ENCODE peak calls at places on chromosome 19, in eight cellular contexts. Q is H1, N is heart right ventricle, I is endothelial cell, V is fibroblast of lung, L is HFFc6, X is IMR-90, M is fibroblast of mammary gland. U is an unnamed sample.
A peak's percentile ranks its signal among the peaks of the same experiment; 100 is the strongest.

GRCh38 chr19:7799640-7800355 is 30.2 kb upstream of the EVI5L start:
- DNase-seq in L (peak; percentile 78), V (peak; percentile 55), N (peak; percentile 73), M (peak; percentile 75), X (peak; percentile 81), Q (peak; percentile 41), I (peak; percentile 82), U (peak; percentile 78)

GRCh38 chr19:35249146-35249847 is 495 bp downstream of the LSR start:
- DNase-seq in Q (no peak), M (no peak), I (no peak), N (no peak), V (no peak), L (no peak), X (no peak), U (no peak)

GRCh38 chr19:8083141-8083540 is 30.6 kb downstream of the CCL25 start:
- DNase-seq in Q (no peak), L (no peak), N (no peak), I (no peak), M (no peak), V (no peak), X (no peak), U (no peak)

GRCh38 chr19:53867225-53868090 is at the start of gene MYADM:
- DNase-seq in X (peak; percentile 97), L (peak; percentile 99), M (peak; percentile 97), I (peak; percentile 100), N (peak; percentile 99), Q (peak; percentile 96), V (peak; percentile 97), U (peak; percentile 99)

GRCh38 chr19:17296278-17296677 is 6.9 kb downstream of the ABHD8 start:
- DNase-seq in X (peak; percentile 36), L (peak; percentile 59), M (peak; percentile 30), N (no peak), I (no peak), V (peak; percentile 51), Q (no peak), U (no peak)

GRCh38 chr19:45380107-45380506 is 9.7 kb upstream of the ERCC2 start:
- DNase-seq in X (no peak), M (no peak), V (no peak), L (no peak), N (no peak), Q (no peak), I (no peak), U (no peak)

GRCh38 chr19:8221161-8221560 is 12.0 kb downstream of the CERS4 start:
- DNase-seq in N (no peak), X (no peak), I (no peak), V (no peak), M (no peak), L (no peak), Q (no peak), U (no peak)

GRCh38 chr19:37342753-37343152 is 28.1 kb upstream of the ZNF527 start:
- DNase-seq in V (no peak), L (no peak), X (no peak), I (no peak), M (peak; percentile 5), N (no peak), Q (no peak), U (no peak)

GRCh38 chr19:5790573-5791520 is at the start of gene DUS3L:
- DNase-seq in M (peak; percentile 98), X (peak; percentile 98), I (peak; percentile 92), L (peak; percentile 97), Q (peak; percentile 94), V (peak; percentile 98), N (peak; percentile 96), U (peak; percentile 98)
- TF ChIP-seq CTCF in M (no peak), X (no peak), I (no peak), L (no peak), Q (no peak), V (no peak), N (no peak), U (no peak)

GRCh38 chr19:47377801-47378200 is 28.7 kb downstream of the DHX34 start:
- DNase-seq in L (no peak), I (no peak), M (no peak), Q (no peak), X (no peak), V (no peak), N (no peak), U (no peak)
- TF ChIP-seq CTCF in L (no peak), I (no peak), M (no peak), Q (no peak), X (no peak), V (no peak), N (no peak), U (no peak)

GRCh38 chr19:47886010-47886559 is at the start of gene SULT2A1:
- DNase-seq in M (no peak), X (no peak), V (no peak), I (no peak), N (no peak), Q (no peak), L (no peak), U (no peak)
- TF ChIP-seq CTCF in M (no peak), X (no peak), V (no peak), I (no peak), N (no peak), Q (no peak), L (no peak), U (no peak)

GRCh38 chr19:6425732-6426686 is 1.4 kb upstream of the KHSRP start:
- DNase-seq in X (no peak), V (no peak), N (no peak), M (no peak), Q (no peak), L (no peak), I (no peak), U (no peak)
- TF ChIP-seq CTCF in X (no peak), V (no peak), N (peak; percentile 7), M (no peak), Q (peak; percentile 31), L (peak; percentile 33), I (no peak), U (no peak)

DNA sequence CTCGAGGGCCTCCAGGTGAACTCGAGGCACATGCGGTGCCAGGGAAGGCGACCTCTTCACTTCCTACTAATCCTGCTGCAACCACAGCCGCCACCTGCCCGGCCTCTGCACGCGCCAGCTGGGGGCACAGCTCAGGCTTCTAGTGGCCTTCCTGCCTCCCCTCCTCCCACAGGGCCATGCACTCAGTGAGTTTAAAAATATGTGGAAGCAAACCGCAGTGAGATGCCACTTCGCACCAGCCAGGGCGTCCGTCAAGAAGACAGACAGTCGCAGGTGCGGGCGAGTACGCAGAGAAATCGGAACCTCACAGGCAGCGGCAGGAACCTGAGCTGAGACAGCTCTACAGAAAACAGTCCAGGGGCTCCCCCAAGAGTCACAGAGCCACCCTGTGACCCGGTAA is 10.4 kb downstream of the LMNB2 start:
- DNase-seq in I (no peak), L (no peak), V (peak; percentile 10), N (no peak), X (no peak), Q (no peak), M (no peak), U (no peak)
- TF ChIP-seq CTCF in I (no peak), L (no peak), V (no peak), N (no peak), X (no peak), Q (no peak), M (no peak), U (no peak)

GRCh38 chr19:11137542-11138384 is 17.8 kb downstream of the SPC24 start:
- DNase-seq in L (peak; percentile 93), X (peak; percentile 84), I (peak; percentile 79), V (peak; percentile 81), M (peak; percentile 92), Q (no peak), N (peak; percentile 90), U (peak; percentile 84)
- TF ChIP-seq CTCF in L (peak; percentile 90), X (peak; percentile 89), I (peak; percentile 50), V (peak; percentile 76), M (peak; percentile 86), Q (peak; percentile 71), N (peak; percentile 88), U (peak; percentile 65)

GRCh38 chr19:10854350-10855089 is 6.3 kb downstream of the C19orf38 start:
- DNase-seq in M (no peak), N (no peak), L (no peak), X (no peak), I (no peak), Q (no peak), V (no peak), U (no peak)

GRCh38 chr19:10852098-10852800 is 4.0 kb downstream of the C19orf38 start:
- DNase-seq in I (no peak), Q (no peak), N (no peak), M (peak; percentile 49), X (peak; percentile 75), V (peak; percentile 63), L (peak; percentile 67), U (no peak)

GRCh38 chr19:10858204-10858828 is 10.1 kb downstream of the C19orf38 start:
- DNase-seq in M (peak; percentile 28), X (no peak), I (peak; percentile 60), N (no peak), L (no peak), V (no peak), Q (no peak), U (peak; percentile 66)

GRCh38 chr19:10852941-10853340 is 4.7 kb downstream of the C19orf38 start:
- DNase-seq in L (no peak), I (no peak), V (no peak), N (no peak), X (no peak), M (no peak), Q (no peak), U (no peak)

DNA sequence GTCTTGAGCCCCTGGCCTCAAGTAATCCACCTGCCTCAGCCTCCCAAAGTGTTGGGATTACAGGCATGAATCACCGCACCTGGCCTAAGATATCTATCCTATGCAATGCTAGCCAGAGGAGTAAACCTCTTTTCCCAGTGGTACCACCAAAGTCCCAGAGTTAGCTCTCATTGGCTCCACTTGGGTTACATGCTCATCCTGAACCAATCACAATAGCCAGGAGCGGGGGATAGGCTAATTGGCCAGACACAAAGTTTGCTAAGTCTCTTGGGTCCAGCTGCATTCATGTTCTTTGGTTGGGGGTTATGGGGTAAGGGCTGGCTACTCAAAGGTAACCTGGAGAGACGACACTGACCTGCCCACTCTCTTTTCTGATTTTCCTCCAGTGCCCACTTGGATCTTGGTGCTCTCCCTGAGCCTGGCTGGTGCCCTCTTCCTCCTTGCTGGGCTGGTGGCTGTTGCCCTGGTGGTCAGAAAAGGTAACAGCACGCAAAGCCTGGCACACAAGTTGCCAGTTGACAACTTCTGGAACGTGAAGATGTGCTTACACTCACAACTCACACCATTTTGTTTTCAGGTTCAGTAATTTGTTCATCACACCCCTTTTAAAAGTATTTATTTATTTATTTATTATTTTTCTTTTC is 7.8 kb downstream of the C19orf38 start:
- DNase-seq in L (no peak), V (no peak), Q (no peak), X (no peak), M (no peak), I (peak; percentile 37), N (no peak), U (no peak)
- TF ChIP-seq CTCF in L (peak; percentile 75), V (peak; percentile 32), Q (peak; percentile 83), X (peak; percentile 39), M (peak; percentile 49), I (peak; percentile 81), N (peak; percentile 25), U (peak; percentile 72)

GRCh38 chr19:11587302-11587972 is 9.8 kb upstream of the ZNF627 start:
- DNase-seq in M (peak; percentile 71), X (peak; percentile 60), L (peak; percentile 38), N (peak; percentile 81), Q (peak; percentile 33), I (peak; percentile 84), V (peak; percentile 38), U (peak; percentile 87)

GRCh38 chr19:11594084-11594483 is 3.2 kb upstream of the ZNF627 start:
- DNase-seq in V (no peak), M (no peak), X (no peak), L (no peak), Q (no peak), N (no peak), I (no peak), U (no peak)

GRCh38 chr19:11587973-11588631 is 9.2 kb upstream of the ZNF627 start:
- DNase-seq in N (no peak), L (no peak), I (no peak), X (no peak), V (no peak), M (no peak), Q (no peak), U (no peak)
- TF ChIP-seq CTCF in N (no peak), L (peak; percentile 47), I (peak; percentile 10), X (no peak), V (no peak), M (no peak), Q (no peak), U (peak; percentile 46)

U was measured in glutamatergic neuron.